ENCODE peak calls at places on chromosomes 4 and X, in five cellular contexts. Q, E, V, T and J are unnamed samples.

GRCh38 chr4:94595013-94595412 is 143.3 kb downstream of the PDLIM5 start:
- DNase-seq in T (peak), E (no peak), Q (no peak), V (no peak), J (no peak)

GRCh38 chrX:9310596-9310995 is 154.3 kb upstream of the TBL1X start:
- DNase-seq in E (no peak), V (no peak), Q (no peak), T (no peak), J (no peak)

GRCh38 chr4:55272576-55272975 is 73.5 kb upstream of the SRD5A3 start:
- DNase-seq in E (no peak), Q (no peak), T (no peak), V (no peak), J (no peak)

GRCh38 chr4:83386931-83387897 is 52.6 kb upstream of the HPSE start:
- DNase-seq in Q (no peak), V (no peak), T (no peak), E (no peak), J (no peak)

GRCh38 chrX:44157858-44158257 is 184.7 kb upstream of the NDP start:
- DNase-seq in V (no peak), Q (no peak), E (peak), T (no peak), J (no peak)

GRCh38 chr4:93654276-93654675 is 174.3 kb upstream of the ATOH1 start:
- DNase-seq in V (no peak), E (no peak), T (no peak), Q (no peak), J (no peak)

GRCh38 chr4:110624904-110625494 is 2.1 kb upstream of the PITX2 start:
- DNase-seq in V (no peak), T (no peak), E (no peak), Q (no peak), J (no peak)

GRCh38 chrX:41723821-41724220 is at the start of gene GPR82:
- DNase-seq in T (no peak), Q (no peak), V (no peak), E (no peak), J (no peak)

GRCh38 chr4:183392377-183392776 is 52.1 kb upstream of the CDKN2AIP start:
- DNase-seq in T (no peak), Q (no peak), E (no peak), V (no peak), J (no peak)

GRCh38 chrX:69083361-69083760 is 81.9 kb downstream of the PJA1 start:
- DNase-seq in T (no peak), V (no peak), E (no peak), Q (no peak), J (no peak)

GRCh38 chr4:168584321-168584771 is 87.5 kb downstream of the PALLD start:
- DNase-seq in Q (no peak), T (no peak), E (peak), V (no peak), J (no peak)

GRCh38 chr4:74109894-74110605 is 11.1 kb upstream of the CXCL2 start:
- DNase-seq in Q (no peak), E (peak), T (peak), V (no peak), J (no peak)

GRCh38 chr4:189059996-189060570 is 880.6 kb upstream of the FRG1 start:
- DNase-seq in V (no peak), Q (no peak), T (no peak), E (peak), J (no peak)

GRCh38 chr4:24853142-24853541 is 57.8 kb downstream of the SOD3 start:
- DNase-seq in Q (no peak), V (no peak), T (no peak), E (peak), J (no peak)

GRCh38 chr4:105280338-105280809 is 133.7 kb downstream of the TET2 start:
- DNase-seq in E (peak), Q (no peak), V (no peak), T (peak), J (no peak)

GRCh38 chr4:143700060-143700419 is 435 bp downstream of the FREM3 start:
- DNase-seq in E (peak), V (no peak), T (no peak), Q (no peak), J (no peak)

GRCh38 chr4:7391637-7392437 is 42.9 kb downstream of the PSAPL1 start:
- DNase-seq in E (no peak), Q (peak), V (peak), T (no peak), J (peak)

GRCh38 chr4:8118531-8118930 is 40.1 kb downstream of the ABLIM2 start:
- DNase-seq in V (no peak), E (no peak), T (no peak), Q (no peak), J (no peak)

GRCh38 chr4:74440356-74440755 is 4.6 kb upstream of the AREG start:
- DNase-seq in T (no peak), Q (no peak), V (no peak), E (no peak), J (no peak)

GRCh38 chr4:110124721-110125120 is 73.7 kb downstream of the ELOVL6 start:
- DNase-seq in V (no peak), E (no peak), T (no peak), Q (no peak), J (no peak)

GRCh38 chr4:28357985-28358384 is 1497.3 kb downstream of the STIM2 start:
- DNase-seq in T (peak), Q (no peak), V (no peak), E (no peak), J (no peak)

GRCh38 chr4:105092768-105093167 is 53.9 kb upstream of the TET2 start:
- DNase-seq in Q (no peak), V (no peak), E (no peak), T (no peak), J (no peak)

GRCh38 chrX:50648151-50648550 is 165.8 kb downstream of the SHROOM4 start:
- DNase-seq in T (peak), V (no peak), E (no peak), Q (no peak), J (no peak)

GRCh38 chr4:11817088-11817487 is 388.4 kb upstream of the HS3ST1 start:
- DNase-seq in T (no peak), E (no peak), Q (no peak), V (no peak), J (no peak)

GRCh38 chrX:50768801-50769200 is 45.2 kb downstream of the SHROOM4 start:
- DNase-seq in Q (no peak), V (no peak), T (no peak), E (no peak), J (no peak)

GRCh38 chr4:87077834-87078585 is 142.4 kb downstream of the KLHL8 start:
- DNase-seq in E (no peak), V (no peak), Q (no peak), T (no peak), J (no peak)

GRCh38 chr4:182144621-182145359 is 98.4 kb upstream of the TENM3 start:
- DNase-seq in Q (no peak), E (peak), T (peak), V (no peak), J (no peak)

GRCh38 chr4:147772459-147772969 is 40.6 kb downstream of the ARHGAP10 start:
- DNase-seq in V (no peak), E (peak), Q (no peak), T (no peak), J (no peak)

GRCh38 chrX:15468036-15468435 is 25.1 kb downstream of the PIR start:
- DNase-seq in Q (no peak), V (no peak), T (peak), E (peak), J (peak)

GRCh38 chrX:107675365-107675654 is 47.0 kb downstream of the PRPS1 start:
- DNase-seq in T (no peak), Q (no peak), V (no peak), E (no peak), J (no peak)

GRCh38 chrX:26788402-26788998 is 572.5 kb downstream of the MAGEB5 start:
- DNase-seq in T (no peak), Q (no peak), V (no peak), E (peak), J (no peak)

GRCh38 chrX:26778320-26778888 is 562.4 kb downstream of the MAGEB5 start:
- DNase-seq in Q (no peak), T (peak), V (no peak), E (peak), J (no peak)

GRCh38 chrX:26783512-26784225 is 567.7 kb downstream of the MAGEB5 start:
- DNase-seq in Q (no peak), E (peak), V (no peak), T (peak), J (no peak)
- TF ChIP-seq CTCF in Q (no peak), E (peak), V (no peak), T (peak), J (peak)

GRCh38 chr4:804804-805203 is 21.1 kb downstream of the CPLX1 start:
- DNase-seq in V (no peak), Q (no peak), T (no peak), E (no peak), J (no peak)

GRCh38 chr4:803884-804283 is 22.0 kb downstream of the CPLX1 start:
- DNase-seq in E (no peak), V (no peak), T (no peak), Q (no peak), J (no peak)

GRCh38 chr4:813900-814299 is 12.0 kb downstream of the CPLX1 start:
- DNase-seq in E (no peak), T (no peak), Q (no peak), V (no peak), J (no peak)

GRCh38 chr4:807792-808191 is 18.1 kb downstream of the CPLX1 start:
- DNase-seq in Q (no peak), V (no peak), T (no peak), E (no peak), J (no peak)

DNA sequence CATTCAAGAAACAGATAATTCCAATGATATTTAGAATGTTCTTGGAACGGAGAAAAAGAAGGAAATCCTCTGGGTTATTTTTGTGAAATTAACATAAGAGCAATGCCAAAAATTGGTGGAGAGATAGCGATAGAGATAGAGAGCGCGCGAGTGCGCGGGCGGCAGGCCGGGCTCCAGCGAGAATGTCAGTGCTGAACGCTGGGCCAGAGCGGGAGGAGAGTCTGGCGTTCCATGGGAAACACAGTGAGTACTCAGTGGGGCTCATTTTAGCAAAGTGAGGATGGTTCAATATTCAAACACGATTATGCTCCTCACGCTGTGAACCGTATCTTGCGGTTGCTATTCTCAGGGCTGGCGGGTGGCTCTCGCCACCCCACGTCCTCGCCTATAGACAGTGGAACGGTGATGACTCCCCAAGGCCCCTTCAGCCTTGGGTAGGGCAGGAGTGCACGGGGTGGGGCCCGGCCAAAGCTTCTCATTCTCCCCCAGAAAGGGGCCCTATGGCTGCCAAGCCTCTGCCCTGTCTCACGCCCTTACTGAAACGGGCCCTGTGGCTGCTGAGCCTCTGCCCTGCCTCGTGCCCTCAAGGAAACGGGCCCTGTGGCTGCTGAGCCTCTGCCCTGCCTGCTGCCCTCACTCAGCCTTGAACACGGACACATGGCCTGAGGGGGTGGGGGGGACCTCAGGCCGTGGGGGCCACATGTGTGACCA is 16.9 kb downstream of the CPLX1 start:
- DNase-seq in V (no peak), Q (no peak), E (no peak), T (no peak), J (no peak)
- TF ChIP-seq CTCF in V (no peak), Q (no peak), E (no peak), T (no peak), J (no peak)

GRCh38 chrX:148441387-148441786 is 59.0 kb upstream of the AFF2 start:
- DNase-seq in E (no peak), Q (no peak), T (no peak), V (no peak), J (no peak)
- TF ChIP-seq CTCF in E (no peak), Q (no peak), T (no peak), V (no peak), J (no peak)

DNA sequence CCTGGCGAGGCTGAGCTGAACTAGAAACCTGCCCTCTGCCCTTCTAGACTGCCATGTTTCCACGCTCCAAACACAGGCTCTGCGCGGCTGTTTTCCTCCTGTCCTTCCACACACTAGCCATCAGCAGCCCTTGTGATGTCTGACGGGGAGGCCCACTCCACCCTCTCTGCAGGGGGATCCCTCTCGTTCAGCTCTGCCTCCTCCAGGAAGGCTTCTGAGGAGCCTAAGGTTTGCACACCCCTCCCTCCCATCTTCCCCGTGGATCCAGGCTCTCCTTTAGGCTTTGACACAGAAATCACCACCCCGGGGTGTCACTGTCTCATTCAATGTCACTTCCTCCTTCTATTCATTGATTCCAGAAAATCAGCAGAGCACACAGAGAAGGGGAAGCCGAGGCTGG is 38.6 kb upstream of the CRMP1 start:
- DNase-seq in V (no peak), T (no peak), Q (peak), E (no peak), J (no peak)
- TF ChIP-seq CTCF in V (no peak), T (no peak), Q (no peak), E (no peak), J (no peak)

DNA sequence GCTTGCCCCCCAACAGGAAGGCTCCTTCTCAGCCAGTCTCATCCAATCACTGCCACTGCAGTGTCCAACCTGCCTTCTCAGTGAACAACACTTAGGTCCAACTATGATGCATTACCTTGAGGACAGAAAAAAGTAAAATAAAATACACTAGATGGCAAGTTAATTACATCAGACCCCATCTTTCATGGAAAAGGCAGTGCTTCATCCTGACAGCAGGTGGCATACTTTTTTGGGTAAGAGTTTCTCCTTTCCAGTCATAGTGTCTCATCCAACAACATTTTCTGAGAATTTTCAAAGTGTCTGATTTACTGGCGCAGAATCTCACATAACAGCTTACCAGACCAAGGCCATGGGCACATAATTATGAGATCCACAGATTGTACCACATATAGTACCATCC is 1742.8 kb downstream of the PCDH7 start:
- DNase-seq in T (peak), V (no peak), Q (no peak), E (peak), J (no peak)
- TF ChIP-seq CTCF in T (no peak), V (peak), Q (no peak), E (peak), J (peak)

DNA sequence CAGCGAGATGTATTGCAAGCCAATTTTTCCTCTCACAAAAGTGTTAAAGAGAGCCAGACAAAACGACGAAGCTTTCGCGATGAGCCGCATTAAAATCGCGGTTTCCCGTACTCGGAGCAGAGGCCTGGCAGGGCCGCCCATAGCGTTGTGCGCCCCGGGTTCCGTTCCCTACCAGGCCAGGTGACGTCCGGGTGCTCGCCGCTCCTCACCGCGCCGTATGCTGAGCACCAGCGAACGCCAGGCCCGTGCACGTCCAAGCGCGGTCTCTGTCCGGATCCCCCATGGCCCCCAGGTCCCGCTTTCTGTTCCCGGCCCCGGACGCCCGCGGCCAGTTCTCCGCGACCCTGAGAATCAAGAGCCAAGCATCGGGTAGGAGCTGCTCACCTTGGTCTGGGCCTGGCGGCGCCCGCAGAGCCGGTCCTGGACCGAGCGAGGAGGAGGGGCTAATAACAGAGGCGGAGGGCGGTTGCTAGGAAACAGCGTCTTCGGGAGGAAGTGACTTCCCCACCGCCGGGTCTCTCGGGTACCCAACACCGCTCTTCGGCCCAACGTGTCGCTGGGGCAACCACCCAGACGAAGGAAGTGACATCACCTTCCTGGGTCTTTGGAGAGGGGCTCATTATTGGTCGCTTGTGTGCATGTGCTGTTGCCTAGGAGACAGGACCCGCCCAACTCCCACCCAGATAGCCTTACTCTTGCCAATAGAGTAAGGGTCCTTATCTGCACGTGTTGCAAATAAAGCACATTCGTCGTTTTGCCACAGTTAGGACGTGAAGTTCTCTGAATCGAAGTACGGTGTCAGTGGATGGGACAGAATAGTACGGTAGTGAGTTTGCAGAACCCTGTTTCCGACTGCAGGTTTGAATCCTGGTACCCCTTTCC is at the start of gene MAP9:
- DNase-seq in E (peak), Q (peak), T (peak), V (peak), J (peak)
- TF ChIP-seq CTCF in E (no peak), Q (no peak), T (no peak), V (no peak), J (no peak)

GRCh38 chr4:185730849-185731608 is 81.0 kb downstream of the SORBS2 start:
- DNase-seq in Q (no peak), E (peak), T (peak), V (no peak), J (no peak)
- TF ChIP-seq CTCF in Q (no peak), E (no peak), T (peak), V (no peak), J (no peak)

GRCh38 chr4:22384154-22384553 is 131.7 kb downstream of the ADGRA3 start:
- DNase-seq in V (no peak), T (no peak), E (no peak), Q (no peak), J (no peak)

GRCh38 chr4:22385615-22386014 is 130.3 kb downstream of the ADGRA3 start:
- DNase-seq in Q (no peak), E (peak), V (no peak), T (peak), J (no peak)

GRCh38 chr4:22391548-22391947 is 124.3 kb downstream of the ADGRA3 start:
- DNase-seq in Q (no peak), E (peak), V (no peak), T (no peak), J (no peak)

DNA sequence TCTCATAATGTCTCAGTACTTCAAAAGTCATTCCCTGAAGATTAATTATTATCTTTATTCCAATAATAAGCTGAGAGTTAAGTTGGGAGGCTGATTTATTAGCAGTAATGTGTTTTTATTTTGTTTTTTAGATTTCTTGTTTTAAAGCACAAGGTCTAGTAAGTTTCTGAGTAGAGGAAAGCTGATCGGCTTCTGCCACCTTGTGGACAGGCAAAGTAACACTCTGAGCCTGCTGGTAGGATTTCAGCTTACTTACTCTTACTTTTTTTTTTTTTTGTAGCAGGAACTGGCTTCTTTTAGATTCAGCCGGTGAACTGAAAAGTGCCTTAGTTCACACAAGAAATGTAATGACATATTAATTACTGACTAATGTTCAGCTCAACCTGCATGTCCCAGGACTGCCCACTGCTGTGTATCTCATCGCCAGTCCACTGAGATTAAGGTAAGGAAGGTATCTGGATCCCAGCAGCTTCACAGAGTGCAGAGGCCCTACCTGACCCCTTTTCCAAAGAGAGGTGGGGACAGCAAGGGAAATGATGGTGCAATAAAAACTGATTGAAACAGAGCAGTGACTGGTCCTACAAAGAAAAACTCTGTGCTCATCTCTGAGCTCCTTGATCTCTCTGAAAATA is 126.5 kb downstream of the ADGRA3 start:
- DNase-seq in E (peak), Q (no peak), V (no peak), T (peak), J (no peak)
- TF ChIP-seq CTCF in E (peak), Q (peak), V (peak), T (peak), J (peak)